ENCODE peak calls at places on chromosomes 7 and 10, in ten cellular contexts. C is fibroblast of lung, J is suprapubic skin, I is astrocyte of the spinal cord, P is GM12865, V is HCT116, K is pancreas, B is endodermal cell, H is lower leg skin, T is MM.1S. O is an unnamed sample.

GRCh38 chr10:48463318-48464003 is 141.4 kb downstream of the ARHGAP22 start:
- DNase-seq in C (peak), J (peak), I (peak), P (no peak), V (no peak), K (no peak), B (peak), H (no peak), T (no peak), O (no peak)

GRCh38 chr10:85043207-85043606 is 714.8 kb downstream of the CCSER2 start:
- DNase-seq in C (no peak), J (no peak), I (no peak), P (no peak), V (no peak), K (no peak), B (peak), H (no peak), T (no peak), O (no peak)

GRCh38 chr7:95811846-95812445 is 39.6 kb downstream of the DYNC1I1 start:
- DNase-seq in C (peak), J (no peak), I (peak), P (no peak), V (no peak), K (no peak), B (no peak), H (no peak), T (no peak), O (no peak)

GRCh38 chr7:5507026-5507425 is 83.4 kb upstream of the TNRC18 start:
- DNase-seq in C (no peak), J (no peak), I (no peak), P (no peak), V (no peak), K (no peak), B (no peak), H (no peak), T (no peak), O (no peak)

GRCh38 chr7:14381936-14382335 is 392.5 kb upstream of the ETV1 start:
- DNase-seq in C (no peak), J (no peak), I (no peak), P (no peak), V (no peak), K (no peak), B (no peak), H (no peak), T (no peak), O (no peak)

GRCh38 chr10:86329896-86330680 is 36.5 kb downstream of the GRID1 start:
- DNase-seq in C (no peak), J (no peak), I (no peak), P (no peak), V (no peak), K (no peak), B (no peak), H (no peak), T (no peak), O (no peak)

GRCh38 chr7:47239927-47240570 is 341.9 kb downstream of the TNS3 start:
- DNase-seq in C (no peak), J (no peak), I (no peak), P (no peak), V (no peak), K (no peak), B (no peak), H (no peak), T (no peak), O (no peak)

GRCh38 chr10:68074404-68074774 is 694 bp downstream of the HERC4 start:
- DNase-seq in C (no peak), J (no peak), I (no peak), P (no peak), V (no peak), K (no peak), B (no peak), H (no peak), T (no peak), O (no peak)

GRCh38 chr7:103657474-103657894 is 211.5 kb upstream of the SLC26A5 start:
- DNase-seq in C (no peak), J (no peak), I (no peak), P (no peak), V (no peak), K (no peak), B (no peak), H (no peak), T (no peak), O (no peak)

GRCh38 chr10:119309423-119309770 is 102.0 kb downstream of the GRK5 start:
- DNase-seq in C (no peak), J (no peak), I (no peak), P (peak), V (no peak), K (no peak), B (no peak), H (no peak), T (no peak), O (peak)

GRCh38 chr7:138753611-138754010 is 44.2 kb upstream of the TMEM213 start:
- DNase-seq in C (no peak), J (no peak), I (no peak), P (no peak), V (no peak), K (no peak), B (no peak), H (no peak), T (peak), O (no peak)

GRCh38 chr10:118596426-118597124 is 1.1 kb upstream of the PRLHR start:
- DNase-seq in C (no peak), J (no peak), I (no peak), P (no peak), V (no peak), K (no peak), B (peak), H (no peak), T (no peak), O (no peak)

GRCh38 chr7:150949971-150950491 is 28.1 kb downstream of the KCNH2 start:
- DNase-seq in C (no peak), J (peak), I (no peak), P (no peak), V (no peak), K (no peak), B (no peak), H (no peak), T (no peak), O (no peak)
- TF ChIP-seq CTCF in C (no peak), J (no peak), I (no peak), P (no peak), V (no peak), K (no peak), B (no peak), H (no peak), T (no peak), O (no peak)

DNA sequence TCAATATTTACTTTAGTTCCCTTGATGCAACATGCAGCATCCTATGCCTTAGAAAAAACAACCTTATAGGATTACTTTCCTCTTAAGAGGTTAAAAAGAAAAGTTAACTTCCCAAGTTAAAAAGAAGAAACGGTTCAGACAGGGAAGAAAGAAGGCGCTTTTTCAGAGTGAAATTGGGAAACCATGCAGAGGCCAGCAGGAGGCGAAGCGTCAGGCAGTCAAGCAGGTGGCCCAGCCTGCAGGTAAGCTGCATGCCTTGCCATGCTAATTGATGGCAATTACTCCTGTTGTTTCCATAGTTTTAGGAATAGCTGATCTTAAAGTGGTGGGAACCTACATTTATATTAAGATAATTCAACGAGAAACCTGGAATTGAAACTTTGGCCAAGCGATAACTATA is 302.6 kb upstream of the SP4 start:
- DNase-seq in C (no peak), J (no peak), I (no peak), P (no peak), V (no peak), K (no peak), B (peak), H (no peak), T (no peak), O (no peak)
- TF ChIP-seq CTCF in C (no peak), J (no peak), I (no peak), P (no peak), V (peak), K (no peak), B (peak), H (no peak), T (no peak), O (no peak)

DNA sequence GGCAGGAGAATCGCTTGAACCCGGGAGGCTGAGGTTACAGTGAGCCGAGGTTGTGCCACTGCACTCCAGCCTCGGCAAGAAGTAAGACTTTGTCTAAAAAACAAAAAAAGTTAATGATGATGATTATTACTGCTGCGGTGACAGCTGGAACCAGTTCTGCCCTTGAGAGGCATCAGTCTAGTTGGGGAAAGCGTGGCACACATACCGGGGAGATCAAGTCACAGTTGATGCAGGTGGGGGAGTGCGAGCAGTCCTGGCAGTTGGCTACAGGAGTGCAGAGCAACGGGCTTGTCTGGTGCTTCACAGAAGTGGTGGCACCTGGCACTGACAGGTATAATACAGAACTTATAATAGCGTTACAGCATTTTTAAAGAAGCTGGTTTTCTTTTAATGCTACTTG is 173.0 kb downstream of the ARHGAP21 start:
- DNase-seq in C (no peak), J (no peak), I (no peak), P (no peak), V (no peak), K (no peak), B (no peak), H (no peak), T (no peak), O (no peak)
- TF ChIP-seq CTCF in C (no peak), J (no peak), I (no peak), P (no peak), V (no peak), K (no peak), B (no peak), H (no peak), T (no peak), O (no peak)

GRCh38 chr10:92689663-92690210 is at the start of gene HHEX:
- DNase-seq in C (peak), J (no peak), I (peak), P (peak), V (peak), K (peak), B (peak), H (no peak), T (peak), O (peak)

GRCh38 chr10:92691042-92691590 is 1.4 kb downstream of the HHEX start:
- DNase-seq in C (no peak), J (no peak), I (no peak), P (no peak), V (no peak), K (peak), B (peak), H (no peak), T (no peak), O (no peak)

GRCh38 chr10:92688573-92688926 is 1.2 kb upstream of the HHEX start:
- DNase-seq in C (no peak), J (no peak), I (no peak), P (no peak), V (no peak), K (no peak), B (no peak), H (no peak), T (no peak), O (no peak)

GRCh38 chr10:92690211-92691041 is 671 bp downstream of the HHEX start:
- DNase-seq in C (peak), J (peak), I (peak), P (peak), V (peak), K (peak), B (peak), H (no peak), T (no peak), O (peak)

DNA sequence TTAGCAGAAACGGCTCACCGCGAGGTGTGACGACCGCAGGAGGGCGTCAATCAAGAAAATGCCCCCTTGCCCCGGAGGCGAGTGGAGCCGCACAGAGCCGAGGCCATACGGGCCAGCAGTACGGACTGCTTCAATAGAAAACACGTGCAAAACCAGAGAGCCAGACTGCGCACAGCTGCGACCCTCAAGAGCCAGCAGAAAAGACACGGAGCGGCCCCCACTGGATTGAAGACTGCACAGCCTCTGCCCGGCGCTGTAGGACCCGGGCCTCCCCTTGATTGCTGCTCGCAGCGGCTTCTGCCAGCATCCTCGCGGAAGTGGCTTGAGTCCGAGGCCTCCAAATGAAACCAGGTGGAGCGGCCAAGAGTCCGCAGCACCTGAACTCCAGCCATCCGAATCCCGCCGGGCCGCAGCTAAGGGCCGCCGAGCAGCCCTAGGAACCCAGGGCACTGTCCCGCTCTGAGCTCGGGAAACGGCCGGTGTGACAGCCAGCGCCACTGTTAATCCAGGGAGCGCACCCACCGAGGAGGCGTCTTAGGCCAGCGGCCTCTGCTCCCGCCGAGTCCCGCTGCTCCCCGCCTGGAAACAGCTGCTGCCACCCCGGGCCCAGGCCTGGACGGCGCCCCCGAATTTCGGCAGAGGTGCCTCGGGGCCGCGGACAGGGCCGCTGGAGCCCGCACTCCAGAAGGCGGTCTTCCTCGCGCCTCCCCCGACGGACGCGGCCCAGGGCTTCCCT is 660 bp upstream of the HHEX start:
- DNase-seq in C (peak), J (peak), I (peak), P (peak), V (no peak), K (no peak), B (peak), H (no peak), T (no peak), O (peak)
- TF ChIP-seq CTCF in C (no peak), J (no peak), I (peak), P (no peak), V (no peak), K (no peak), B (peak), H (no peak), T (no peak), O (no peak)

O was measured in GM10248.